ENCODE peak calls at places on chromosomes 12 and 14, in eight cellular contexts. B, P, F, M, R, X, T and V are unnamed samples.

GRCh38 chr12:131041216-131041967 is 87.7 kb downstream of the ADGRD1 start:
- DNase-seq in T (no peak), M (no peak), R (no peak), F (no peak), X (no peak), P (no peak), B (no peak), V (no peak)

GRCh38 chr14:51019089-51019488 is 74.8 kb upstream of the PYGL start:
- DNase-seq in P (no peak), X (no peak), M (no peak), R (no peak), T (no peak), F (no peak), B (no peak), V (no peak)

GRCh38 chr12:6961695-6962284 is 8.7 kb downstream of the PHB2 start:
- DNase-seq in T (peak), R (peak), B (peak), M (no peak), P (peak), X (no peak), F (peak), V (peak)

GRCh38 chr12:52139579-52140062 is 52.2 kb downstream of the KRT80 start:
- DNase-seq in T (no peak), F (peak), M (peak), B (no peak), R (no peak), X (no peak), P (peak), V (peak)

GRCh38 chr12:68138480-68138879 is 21.1 kb downstream of the IFNG start:
- DNase-seq in X (no peak), F (no peak), R (no peak), M (no peak), T (no peak), B (no peak), P (no peak), V (no peak)

GRCh38 chr14:71692496-71692895 is 239.7 kb upstream of the RGS6 start:
- DNase-seq in M (no peak), X (no peak), R (no peak), P (no peak), F (no peak), B (no peak), T (no peak), V (no peak)

GRCh38 chr14:72479471-72479931 is 414.4 kb downstream of the DPF3 start:
- DNase-seq in P (no peak), M (no peak), F (no peak), R (no peak), B (no peak), T (no peak), X (no peak), V (no peak)

GRCh38 chr12:84924956-84925355 is 12.4 kb upstream of the SLC6A15 start:
- DNase-seq in B (no peak), T (no peak), F (no peak), M (no peak), P (no peak), R (no peak), X (no peak), V (no peak)

GRCh38 chr12:24778486-24779304 is 170.2 kb downstream of the BCAT1 start:
- DNase-seq in X (no peak), T (no peak), F (no peak), P (peak), R (no peak), M (no peak), B (no peak), V (no peak)

GRCh38 chr14:85483652-85484051 is 46.3 kb upstream of the FLRT2 start:
- DNase-seq in X (no peak), P (no peak), F (no peak), M (no peak), T (no peak), R (no peak), B (no peak), V (no peak)

GRCh38 chr12:95976416-95976832 is 19.7 kb downstream of the HAL start:
- DNase-seq in M (no peak), T (no peak), B (no peak), P (no peak), F (no peak), X (no peak), R (no peak), V (no peak)

GRCh38 chr12:132078190-132078589 is 65.9 kb downstream of the DDX51 start:
- DNase-seq in P (no peak), F (no peak), X (no peak), R (no peak), T (no peak), M (no peak), B (no peak), V (no peak)

GRCh38 chr14:64891839-64892375 is 12.2 kb upstream of the SPTB start:
- DNase-seq in R (peak), P (peak), F (peak), T (peak), M (no peak), X (no peak), B (no peak), V (no peak)

GRCh38 chr12:10140001-10140400 is 10.0 kb upstream of the CLEC7A start:
- DNase-seq in M (no peak), F (no peak), B (no peak), T (peak), R (no peak), P (peak), X (no peak), V (peak)

GRCh38 chr14:30708157-30708556 is 86.0 kb downstream of the SCFD1 start:
- DNase-seq in P (peak), T (no peak), B (no peak), F (no peak), X (no peak), R (no peak), M (no peak), V (no peak)

GRCh38 chr14:92787554-92787953 is 6.6 kb upstream of the GOLGA5 start:
- DNase-seq in M (no peak), R (no peak), X (no peak), B (no peak), P (no peak), T (no peak), F (no peak), V (no peak)

GRCh38 chr12:121843236-121843982 is 15.2 kb downstream of the HPD start:
- DNase-seq in X (no peak), P (no peak), R (no peak), F (no peak), B (no peak), T (no peak), M (no peak), V (no peak)

GRCh38 chr14:85058170-85058569 is 471.8 kb upstream of the FLRT2 start:
- DNase-seq in M (no peak), X (no peak), B (no peak), R (no peak), T (no peak), F (no peak), P (no peak), V (no peak)

GRCh38 chr14:24080142-24080530 is 8.8 kb downstream of the CPNE6 start:
- DNase-seq in R (no peak), F (no peak), B (no peak), X (no peak), M (no peak), P (no peak), T (no peak), V (no peak)

GRCh38 chr12:56676851-56677601 is 11.1 kb downstream of the PTGES3 start:
- DNase-seq in B (no peak), M (no peak), R (no peak), F (peak), X (no peak), P (no peak), T (no peak), V (no peak)

GRCh38 chr12:131331148-131331750 is 377.5 kb downstream of the ADGRD1 start:
- DNase-seq in B (no peak), T (no peak), M (no peak), F (no peak), X (no peak), P (no peak), R (no peak), V (no peak)

GRCh38 chr12:80044694-80045046 is 54.7 kb upstream of the OTOGL start:
- DNase-seq in X (no peak), B (no peak), R (no peak), P (no peak), T (peak), F (no peak), M (no peak), V (no peak)

GRCh38 chr12:53530056-53530455 is 22.8 kb upstream of the NPFF start:
- DNase-seq in T (no peak), F (no peak), P (no peak), R (no peak), X (no peak), B (no peak), M (no peak), V (no peak)

GRCh38 chr12:115946867-115947695 is 330.4 kb downstream of the MED13L start:
- DNase-seq in F (no peak), B (no peak), X (no peak), M (no peak), P (peak), T (no peak), R (no peak), V (no peak)

GRCh38 chr14:103563089-103563620 is 395 bp downstream of the COA8 start:
- DNase-seq in M (peak), T (peak), R (peak), P (peak), F (peak), B (peak), X (no peak), V (peak)

GRCh38 chr14:50523271-50524041 is 8.9 kb downstream of the MAP4K5 start:
- DNase-seq in P (no peak), F (no peak), M (no peak), R (no peak), B (no peak), T (no peak), X (no peak), V (no peak)

GRCh38 chr14:57898837-57899572 is 33.1 kb upstream of the SLC35F4 start:
- DNase-seq in X (no peak), F (no peak), T (no peak), P (no peak), B (no peak), R (no peak), M (no peak), V (peak)
- TF ChIP-seq POLR2AphosphoS5 in X (no peak), F (no peak), T (no peak), P (no peak), B (no peak), R (no peak), M (no peak), V (no peak)

GRCh38 chr12:65330341-65330740 is 51.9 kb downstream of the MSRB3 start:
- DNase-seq in M (no peak), B (no peak), R (no peak), F (no peak), T (no peak), X (no peak), P (no peak), V (no peak)

GRCh38 chr12:65333649-65334048 is 55.2 kb downstream of the MSRB3 start:
- DNase-seq in X (no peak), R (no peak), T (no peak), F (no peak), B (no peak), M (no peak), P (no peak), V (no peak)

GRCh38 chr12:65335021-65335714 is 56.7 kb downstream of the MSRB3 start:
- DNase-seq in X (no peak), M (no peak), T (peak), R (no peak), B (peak), P (no peak), F (no peak), V (no peak)

GRCh38 chr12:65331456-65331855 is 53.0 kb downstream of the MSRB3 start:
- DNase-seq in M (no peak), X (no peak), F (no peak), P (no peak), R (no peak), T (no peak), B (no peak), V (no peak)

GRCh38 chr12:65334534-65334933 is 56.1 kb downstream of the MSRB3 start:
- DNase-seq in X (no peak), P (no peak), F (no peak), T (no peak), R (no peak), M (no peak), B (no peak), V (no peak)
- TF ChIP-seq POLR2AphosphoS5 in X (no peak), P (no peak), F (no peak), T (no peak), R (no peak), M (no peak), B (no peak), V (no peak)

GRCh38 chr12:46475972-46476645 is 103.5 kb upstream of the SLC38A2 start:
- DNase-seq in M (no peak), B (no peak), R (no peak), X (no peak), F (no peak), T (no peak), P (no peak), V (no peak)

GRCh38 chr12:46472144-46472705 is 99.7 kb upstream of the SLC38A2 start:
- DNase-seq in M (no peak), R (no peak), P (no peak), F (no peak), T (no peak), B (no peak), X (no peak), V (no peak)

GRCh38 chr12:46471404-46471803 is 98.8 kb upstream of the SLC38A2 start:
- DNase-seq in P (no peak), M (no peak), F (no peak), X (no peak), R (no peak), T (no peak), B (no peak), V (no peak)

GRCh38 chr12:46472893-46473633 is 100.5 kb upstream of the SLC38A2 start:
- DNase-seq in R (no peak), B (no peak), F (no peak), M (no peak), X (no peak), P (no peak), T (no peak), V (no peak)

GRCh38 chr12:46473634-46474201 is 101.1 kb upstream of the SLC38A2 start:
- DNase-seq in P (no peak), T (peak), X (no peak), M (no peak), F (peak), B (peak), R (peak), V (peak)
- TF ChIP-seq POLR2AphosphoS5 in P (no peak), T (peak), X (no peak), M (no peak), F (peak), B (peak), R (peak), V (peak)

GRCh38 chr14:73637830-73638229 is 7.0 kb upstream of the DNAL1 start:
- DNase-seq in F (no peak), R (no peak), X (no peak), T (no peak), P (no peak), M (no peak), B (no peak), V (no peak)

GRCh38 chr14:73630009-73630780 is 14.6 kb upstream of the DNAL1 start:
- DNase-seq in R (no peak), T (no peak), F (no peak), X (no peak), P (no peak), M (no peak), B (no peak), V (no peak)

GRCh38 chr14:73633115-73633514 is 11.7 kb upstream of the DNAL1 start:
- DNase-seq in B (no peak), X (no peak), F (no peak), R (no peak), M (no peak), P (no peak), T (no peak), V (no peak)

GRCh38 chr14:73633517-73634332 is 11.1 kb upstream of the DNAL1 start:
- DNase-seq in P (peak), T (no peak), F (peak), R (peak), X (peak), M (peak), B (peak), V (peak)

GRCh38 chr14:73634333-73634833 is 10.4 kb upstream of the DNAL1 start:
- DNase-seq in R (peak), T (no peak), F (peak), X (peak), M (no peak), B (peak), P (peak), V (peak)
- TF ChIP-seq POLR2AphosphoS5 in R (no peak), T (no peak), F (no peak), X (no peak), M (no peak), B (peak), P (peak), V (no peak)